ENCODE peak calls at places on chromosomes 16 and 17, in four cellular contexts. One of them, this sample, is unnamed. For H3K4me1, the result is how much of the 10 kb centered on the place peaks cover.

GRCh38 chr16:85187447-85187846 is 75.2 kb upstream of the CIBAR2 start:
- DNase-seq in uterus: no peak
- DNase-seq in psoas muscle: no peak
- DNase-seq in Peyer's patch: no peak
- DNase-seq in this sample: no peak

GRCh38 chr17:16439867-16440351 is 24.5 kb downstream of the TRPV2 start:
- DNase-seq in Peyer's patch: no peak
- DNase-seq in psoas muscle: no peak
- DNase-seq in uterus: no peak
- DNase-seq in this sample: peak

GRCh38 chr17:59160203-59161025 is 4.9 kb downstream of the PRR11 start:
- DNase-seq in uterus: no peak
- DNase-seq in Peyer's patch: no peak
- DNase-seq in psoas muscle: no peak
- DNase-seq in this sample: no peak

GRCh38 chr17:44557653-44558285 is 485 bp downstream of the FZD2 start:
- DNase-seq in uterus: peak
- DNase-seq in Peyer's patch: peak
- DNase-seq in psoas muscle: peak
- DNase-seq in this sample: no peak

GRCh38 chr16:19375561-19376158 is 42.0 kb upstream of the TMC5 start:
- DNase-seq in psoas muscle: peak
- DNase-seq in Peyer's patch: peak
- DNase-seq in uterus: peak
- DNase-seq in this sample: no peak

GRCh38 chr16:49964316-49964715 is 60.7 kb upstream of the CNEP1R1 start:
- DNase-seq in psoas muscle: no peak
- DNase-seq in uterus: no peak
- DNase-seq in Peyer's patch: no peak
- DNase-seq in this sample: no peak

GRCh38 chr17:40903129-40903847 is 18.2 kb upstream of the KRT20 start:
- DNase-seq in Peyer's patch: peak
- DNase-seq in uterus: no peak
- DNase-seq in psoas muscle: no peak
- DNase-seq in this sample: no peak

GRCh38 chr17:81097134-81097942 is 62.4 kb downstream of the BAIAP2 start:
- DNase-seq in Peyer's patch: peak
- DNase-seq in uterus: peak
- DNase-seq in psoas muscle: peak
- DNase-seq in this sample: peak

GRCh38 chr17:33753452-33753851 is 460.4 kb upstream of the ASIC2 start:
- DNase-seq in psoas muscle: no peak
- DNase-seq in Peyer's patch: no peak
- DNase-seq in uterus: no peak
- DNase-seq in this sample: no peak

GRCh38 chr16:25126820-25127232 is 15.3 kb downstream of the LCMT1 start:
- DNase-seq in Peyer's patch: peak
- DNase-seq in psoas muscle: no peak
- DNase-seq in uterus: no peak
- DNase-seq in this sample: no peak

GRCh38 chr16:20094157-20094556 is 20.5 kb upstream of the GPR139 start:
- DNase-seq in psoas muscle: no peak
- DNase-seq in uterus: no peak
- DNase-seq in Peyer's patch: no peak
- DNase-seq in this sample: no peak

GRCh38 chr16:31202402-31203385 is at the start of gene PYCARD:
- DNase-seq in Peyer's patch: peak
- DNase-seq in psoas muscle: peak
- DNase-seq in uterus: peak
- DNase-seq in this sample: no peak

GRCh38 chr17:80101946-80102706 is 745 bp downstream of the GAA start:
- DNase-seq in psoas muscle: no peak
- DNase-seq in Peyer's patch: peak
- DNase-seq in uterus: no peak
- DNase-seq in this sample: no peak

GRCh38 chr17:67011527-67012175 is 32.7 kb upstream of the CACNG1 start:
- DNase-seq in psoas muscle: no peak
- DNase-seq in Peyer's patch: no peak
- DNase-seq in uterus: no peak
- DNase-seq in this sample: no peak

GRCh38 chr17:62790554-62790953 is 17.6 kb downstream of the MARCHF10 start:
- DNase-seq in psoas muscle: no peak
- DNase-seq in uterus: no peak
- DNase-seq in Peyer's patch: no peak
- DNase-seq in this sample: no peak

GRCh38 chr16:12548270-12548983 is 255.3 kb downstream of the CPPED1 start:
- DNase-seq in uterus: no peak
- DNase-seq in psoas muscle: no peak
- DNase-seq in Peyer's patch: no peak
- DNase-seq in this sample: no peak

GRCh38 chr16:69131167-69131748 is 1.1 kb downstream of the CHTF8 start:
- DNase-seq in uterus: no peak
- DNase-seq in Peyer's patch: no peak
- DNase-seq in psoas muscle: no peak
- DNase-seq in this sample: no peak

GRCh38 chr17:13346081-13346533 is 255.6 kb downstream of the HS3ST3A1 start:
- DNase-seq in Peyer's patch: no peak
- DNase-seq in uterus: no peak
- DNase-seq in psoas muscle: no peak
- DNase-seq in this sample: no peak

GRCh38 chr17:30336369-30337171 is 2.7 kb upstream of the TMIGD1 start:
- DNase-seq in uterus: no peak
- DNase-seq in psoas muscle: no peak
- DNase-seq in Peyer's patch: peak
- DNase-seq in this sample: peak

GRCh38 chr16:49620158-49620867 is 235.6 kb downstream of the ZNF423 start:
- DNase-seq in uterus: peak
- DNase-seq in psoas muscle: peak
- DNase-seq in Peyer's patch: peak
- DNase-seq in this sample: no peak

GRCh38 chr16:31248344-31248743 is 11.4 kb upstream of the ITGAM start:
- DNase-seq in uterus: no peak
- DNase-seq in psoas muscle: no peak
- DNase-seq in Peyer's patch: no peak
- DNase-seq in this sample: no peak

GRCh38 chr17:36089888-36090836 is at the start of gene CCL3:
- DNase-seq in psoas muscle: no peak
- DNase-seq in uterus: no peak
- DNase-seq in Peyer's patch: peak
- DNase-seq in this sample: peak

GRCh38 chr16:54277845-54278703 is 8.5 kb downstream of the IRX3 start:
- DNase-seq in Peyer's patch: peak
- DNase-seq in psoas muscle: no peak
- DNase-seq in uterus: no peak
- DNase-seq in this sample: no peak

GRCh38 chr17:16417896-16418683 is 2.7 kb downstream of the TRPV2 start:
- DNase-seq in uterus: no peak
- DNase-seq in psoas muscle: no peak
- DNase-seq in Peyer's patch: no peak
- DNase-seq in this sample: no peak

GRCh38 chr17:76544123-76544915 is 4.5 kb downstream of the PRCD start:
- DNase-seq in psoas muscle: peak
- DNase-seq in Peyer's patch: no peak
- DNase-seq in uterus: no peak
- DNase-seq in this sample: no peak

GRCh38 chr16:85675528-85675927 is 13.2 kb downstream of the GINS2 start:
- DNase-seq in uterus: no peak
- DNase-seq in Peyer's patch: no peak
- DNase-seq in psoas muscle: no peak
- DNase-seq in this sample: no peak

GRCh38 chr17:64230551-64231408 is 32.3 kb downstream of the TEX2 start:
- DNase-seq in psoas muscle: no peak
- DNase-seq in Peyer's patch: no peak
- DNase-seq in uterus: no peak
- DNase-seq in this sample: no peak

GRCh38 chr16:3587547-3588110 is 10.4 kb upstream of the NLRC3 start:
- DNase-seq in uterus: no peak
- DNase-seq in Peyer's patch: no peak
- DNase-seq in psoas muscle: no peak
- DNase-seq in this sample: no peak

GRCh38 chr16:23071202-23072083 is 77.8 kb downstream of the USP31 start:
- DNase-seq in psoas muscle: peak
- DNase-seq in uterus: no peak
- DNase-seq in Peyer's patch: no peak
- DNase-seq in this sample: no peak

GRCh38 chr16:84794626-84795025 is 25.2 kb upstream of the CRISPLD2 start:
- DNase-seq in uterus: no peak
- DNase-seq in psoas muscle: no peak
- DNase-seq in Peyer's patch: no peak
- DNase-seq in this sample: no peak

GRCh38 chr16:74281285-74281684 is 15.3 kb upstream of the PSMD7 start:
- DNase-seq in Peyer's patch: no peak
- DNase-seq in psoas muscle: no peak
- DNase-seq in uterus: no peak
- DNase-seq in this sample: no peak

GRCh38 chr17:60640503-60640902 is 37.1 kb upstream of the BCAS3 start:
- DNase-seq in Peyer's patch: no peak
- DNase-seq in uterus: no peak
- DNase-seq in psoas muscle: no peak
- DNase-seq in this sample: no peak

GRCh38 chr16:4056161-4057105 is 59.8 kb downstream of the ADCY9 start:
- DNase-seq in psoas muscle: no peak
- DNase-seq in uterus: no peak
- DNase-seq in Peyer's patch: no peak
- DNase-seq in this sample: no peak

GRCh38 chr17:65305778-65306177 is 168.6 kb downstream of the RGS9 start:
- DNase-seq in uterus: no peak
- DNase-seq in Peyer's patch: no peak
- DNase-seq in psoas muscle: no peak
- DNase-seq in this sample: no peak

GRCh38 chr17:77177002-77177401 is 36.2 kb downstream of the SEC14L1 start:
- DNase-seq in uterus: no peak
- DNase-seq in Peyer's patch: no peak
- DNase-seq in psoas muscle: no peak
- DNase-seq in this sample: no peak

GRCh38 chr17:37429039-37429438 is 22.4 kb downstream of the TADA2A start:
- DNase-seq in uterus: no peak
- DNase-seq in Peyer's patch: no peak
- DNase-seq in psoas muscle: no peak
- DNase-seq in this sample: no peak

GRCh38 chr17:47839899-47840741 is 953 bp downstream of the SCRN2 start:
- DNase-seq in uterus: no peak
- DNase-seq in Peyer's patch: no peak
- DNase-seq in psoas muscle: no peak
- DNase-seq in this sample: no peak

GRCh38 chr17:47836601-47837000 is 4.5 kb downstream of the SCRN2 start:
- DNase-seq in psoas muscle: no peak
- DNase-seq in Peyer's patch: no peak
- DNase-seq in uterus: no peak
- DNase-seq in this sample: no peak

GRCh38 chr17:47839071-47839470 is 2.0 kb downstream of the SCRN2 start:
- DNase-seq in uterus: no peak
- DNase-seq in Peyer's patch: no peak
- DNase-seq in psoas muscle: no peak
- DNase-seq in this sample: no peak

GRCh38 chr17:47838636-47839035 is 2.4 kb downstream of the SCRN2 start:
- DNase-seq in uterus: no peak
- DNase-seq in psoas muscle: no peak
- DNase-seq in Peyer's patch: no peak
- DNase-seq in this sample: no peak

DNA sequence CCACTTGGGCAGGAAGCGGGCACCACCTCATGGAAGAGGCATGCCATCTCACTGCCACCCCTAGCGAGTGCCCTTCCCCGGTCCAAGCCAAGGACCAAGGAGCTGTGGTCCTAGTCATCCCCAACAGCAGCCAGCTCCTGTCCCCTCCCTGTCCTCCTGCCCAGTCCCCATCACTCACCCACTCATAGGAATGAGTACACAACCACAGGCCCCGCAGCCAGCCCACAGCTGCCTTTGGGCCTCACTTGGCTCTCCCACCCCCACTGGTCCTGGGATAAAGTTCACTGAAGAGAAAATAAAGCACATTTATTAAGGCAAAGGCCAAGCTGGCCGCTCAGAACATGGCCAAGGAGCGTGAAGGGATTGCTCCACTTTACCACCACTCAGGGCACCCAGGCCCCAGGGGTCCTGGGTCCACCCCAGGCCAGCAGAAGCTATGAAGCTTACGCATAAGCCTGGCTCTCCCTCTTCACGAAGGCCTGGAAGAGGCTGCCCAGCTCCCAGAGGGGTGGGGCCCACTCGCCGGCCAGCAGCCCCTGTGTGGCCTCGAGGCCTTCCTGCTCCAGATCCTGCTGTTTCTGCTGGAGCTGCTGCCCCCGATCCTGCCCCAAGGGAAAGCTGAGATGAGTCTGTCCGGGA is 3.6 kb downstream of the SCRN2 start:
- DNase-seq in uterus: no peak
- DNase-seq in psoas muscle: no peak
- DNase-seq in Peyer's patch: no peak
- DNase-seq in this sample: no peak
- H3K4me1 ChIP-seq in uterus: under half
- H3K4me1 ChIP-seq in psoas muscle: under half
- H3K4me1 ChIP-seq in Peyer's patch: under half
- H3K4me1 ChIP-seq in this sample: under half

GRCh38 chr16:7526736-7527135 is 194.1 kb downstream of the RBFOX1 start:
- DNase-seq in uterus: no peak
- DNase-seq in psoas muscle: no peak
- DNase-seq in Peyer's patch: no peak
- DNase-seq in this sample: no peak

GRCh38 chr16:7521834-7522233 is 189.2 kb downstream of the RBFOX1 start:
- DNase-seq in psoas muscle: no peak
- DNase-seq in Peyer's patch: no peak
- DNase-seq in uterus: no peak
- DNase-seq in this sample: no peak

GRCh38 chr16:7524419-7524818 is 191.8 kb downstream of the RBFOX1 start:
- DNase-seq in uterus: no peak
- DNase-seq in Peyer's patch: no peak
- DNase-seq in psoas muscle: no peak
- DNase-seq in this sample: no peak
- H3K4me1 ChIP-seq in uterus: under half
- H3K4me1 ChIP-seq in Peyer's patch: under half
- H3K4me1 ChIP-seq in psoas muscle: under half
- H3K4me1 ChIP-seq in this sample: under half

GRCh38 chr17:72125742-72126141 is 4.9 kb downstream of the SOX9 start:
- DNase-seq in psoas muscle: no peak
- DNase-seq in uterus: no peak
- DNase-seq in Peyer's patch: no peak
- DNase-seq in this sample: no peak
- H3K4me1 ChIP-seq in psoas muscle: under half
- H3K4me1 ChIP-seq in uterus: under half
- H3K4me1 ChIP-seq in Peyer's patch: under half
- H3K4me1 ChIP-seq in this sample: under half

DNA sequence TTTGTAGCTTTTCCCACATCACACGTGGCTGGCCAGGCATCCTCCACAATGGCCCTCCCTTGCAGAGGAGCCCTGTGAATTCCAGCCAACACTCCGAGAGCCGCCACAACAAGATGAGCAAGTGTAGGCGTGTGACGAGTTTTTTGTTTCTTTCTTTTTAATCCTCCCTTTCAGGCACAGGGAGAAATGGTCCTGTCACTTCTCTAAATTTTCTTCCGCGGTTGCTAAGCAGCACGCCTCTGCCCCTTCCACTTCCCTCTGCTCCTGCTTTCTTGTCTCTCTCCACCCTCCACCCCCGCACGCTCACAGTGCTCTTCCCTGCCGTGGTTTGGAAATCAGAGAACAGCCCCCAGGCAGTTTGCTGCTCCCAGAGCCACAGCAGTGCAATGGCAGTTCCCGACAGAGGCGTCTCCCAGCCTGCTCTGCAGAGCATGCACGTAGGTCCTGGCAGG is 68.0 kb upstream of the MRTFB start:
- DNase-seq in Peyer's patch: peak
- DNase-seq in uterus: peak
- DNase-seq in psoas muscle: peak
- DNase-seq in this sample: no peak
- H3K4me1 ChIP-seq in Peyer's patch: under half
- H3K4me1 ChIP-seq in uterus: under half
- H3K4me1 ChIP-seq in psoas muscle: under half
- H3K4me1 ChIP-seq in this sample: under half